ENCODE peak calls at places on chromosomes 5 and 9, in four cellular contexts. One of them, this sample, is unnamed.

GRCh38 chr5:149802008-149802407 is 71.9 kb downstream of the PPARGC1B start:
- ATAC-seq in Right ventricle myocardium superior: peak
- ATAC-seq in gastrocnemius medialis: no peak
- ATAC-seq in stimulated activated naive CD8-positive, alpha-beta T cell treated with anti-CD3 and anti-CD28 coated beads, Interleukin-15, amount 100 ng/mL, for 72 hours: no peak
- ATAC-seq in this sample: no peak

GRCh38 chr9:76459691-76460635 is 981 bp downstream of the GCNT1 start:
- ATAC-seq in Right ventricle myocardium superior: peak
- ATAC-seq in gastrocnemius medialis: peak
- ATAC-seq in stimulated activated naive CD8-positive, alpha-beta T cell treated with anti-CD3 and anti-CD28 coated beads, Interleukin-15, amount 100 ng/mL, for 72 hours: peak
- ATAC-seq in this sample: peak

GRCh38 chr5:62288118-62288517 is 17.9 kb upstream of the KIF2A start:
- ATAC-seq in Right ventricle myocardium superior: no peak
- ATAC-seq in gastrocnemius medialis: no peak
- ATAC-seq in stimulated activated naive CD8-positive, alpha-beta T cell treated with anti-CD3 and anti-CD28 coated beads, Interleukin-15, amount 100 ng/mL, for 72 hours: no peak
- ATAC-seq in this sample: no peak

GRCh38 chr9:69816775-69817174 is 3.8 kb upstream of the CFAP95 start:
- ATAC-seq in Right ventricle myocardium superior: no peak
- ATAC-seq in gastrocnemius medialis: no peak
- ATAC-seq in stimulated activated naive CD8-positive, alpha-beta T cell treated with anti-CD3 and anti-CD28 coated beads, Interleukin-15, amount 100 ng/mL, for 72 hours: no peak
- ATAC-seq in this sample: no peak

GRCh38 chr5:12703254-12703653 is 799.0 kb upstream of the CTNND2 start:
- ATAC-seq in Right ventricle myocardium superior: no peak
- ATAC-seq in gastrocnemius medialis: no peak
- ATAC-seq in stimulated activated naive CD8-positive, alpha-beta T cell treated with anti-CD3 and anti-CD28 coated beads, Interleukin-15, amount 100 ng/mL, for 72 hours: no peak
- ATAC-seq in this sample: no peak

GRCh38 chr9:134496413-134497282 is 145.0 kb upstream of the COL5A1 start:
- ATAC-seq in Right ventricle myocardium superior: no peak
- ATAC-seq in gastrocnemius medialis: no peak
- ATAC-seq in stimulated activated naive CD8-positive, alpha-beta T cell treated with anti-CD3 and anti-CD28 coated beads, Interleukin-15, amount 100 ng/mL, for 72 hours: no peak
- ATAC-seq in this sample: no peak

GRCh38 chr9:35489313-35490154 is at the start of gene RUSC2:
- ATAC-seq in Right ventricle myocardium superior: peak
- ATAC-seq in gastrocnemius medialis: peak
- ATAC-seq in stimulated activated naive CD8-positive, alpha-beta T cell treated with anti-CD3 and anti-CD28 coated beads, Interleukin-15, amount 100 ng/mL, for 72 hours: peak
- ATAC-seq in this sample: peak

GRCh38 chr9:125908138-125908537 is 161.0 kb downstream of the PBX3 start:
- ATAC-seq in Right ventricle myocardium superior: no peak
- ATAC-seq in gastrocnemius medialis: no peak
- ATAC-seq in stimulated activated naive CD8-positive, alpha-beta T cell treated with anti-CD3 and anti-CD28 coated beads, Interleukin-15, amount 100 ng/mL, for 72 hours: no peak
- ATAC-seq in this sample: no peak

This sample was measured in gastroesophageal sphincter.